ENCODE peak calls at places on chromosomes 3 and 15, in five cellular contexts. One of them, this sample, is unnamed.

GRCh38 chr3:135690664-135691063 is 274.9 kb upstream of the PPP2R3A start:
- DNase-seq in effector memory CD4-positive, alpha-beta T cell: no peak
- DNase-seq in cardiac muscle cell: no peak
- DNase-seq in adrenal gland: no peak
- DNase-seq in kidney epithelial cell: no peak
- DNase-seq in this sample: no peak

GRCh38 chr15:69583627-69584026 is 131.0 kb downstream of the RPLP1 start:
- DNase-seq in adrenal gland: no peak
- DNase-seq in cardiac muscle cell: no peak
- DNase-seq in effector memory CD4-positive, alpha-beta T cell: no peak
- DNase-seq in kidney epithelial cell: no peak
- DNase-seq in this sample: no peak

GRCh38 chr3:132461544-132461943 is 44.2 kb downstream of the DNAJC13 start:
- DNase-seq in effector memory CD4-positive, alpha-beta T cell: no peak
- DNase-seq in cardiac muscle cell: no peak
- DNase-seq in adrenal gland: no peak
- DNase-seq in kidney epithelial cell: no peak
- DNase-seq in this sample: no peak

GRCh38 chr15:40941078-40941527 is 12.0 kb downstream of the DLL4 start:
- DNase-seq in adrenal gland: no peak
- DNase-seq in effector memory CD4-positive, alpha-beta T cell: no peak
- DNase-seq in cardiac muscle cell: no peak
- DNase-seq in kidney epithelial cell: no peak
- DNase-seq in this sample: no peak

GRCh38 chr3:63193647-63194046 is 84.5 kb upstream of the SYNPR start:
- DNase-seq in adrenal gland: no peak
- DNase-seq in kidney epithelial cell: no peak
- DNase-seq in effector memory CD4-positive, alpha-beta T cell: no peak
- DNase-seq in cardiac muscle cell: peak; percentile 69
- DNase-seq in this sample: no peak

GRCh38 chr15:52042051-52042851 is 23.2 kb downstream of the MAPK6 start:
- DNase-seq in cardiac muscle cell: no peak
- DNase-seq in adrenal gland: no peak
- DNase-seq in effector memory CD4-positive, alpha-beta T cell: no peak
- DNase-seq in kidney epithelial cell: no peak
- DNase-seq in this sample: no peak

GRCh38 chr3:42518800-42519567 is 16.5 kb downstream of the VIPR1 start:
- DNase-seq in effector memory CD4-positive, alpha-beta T cell: peak; percentile 36
- DNase-seq in adrenal gland: no peak
- DNase-seq in kidney epithelial cell: no peak
- DNase-seq in cardiac muscle cell: peak; percentile 19
- DNase-seq in this sample: no peak

GRCh38 chr3:78857494-78858111 is 910.2 kb downstream of the ROBO1 start:
- DNase-seq in effector memory CD4-positive, alpha-beta T cell: no peak
- DNase-seq in cardiac muscle cell: no peak
- DNase-seq in kidney epithelial cell: no peak
- DNase-seq in adrenal gland: peak; percentile 30
- DNase-seq in this sample: no peak

GRCh38 chr15:51368751-51369450 is 27.4 kb downstream of the GLDN start:
- DNase-seq in adrenal gland: no peak
- DNase-seq in effector memory CD4-positive, alpha-beta T cell: no peak
- DNase-seq in kidney epithelial cell: no peak
- DNase-seq in cardiac muscle cell: no peak
- DNase-seq in this sample: peak; percentile 81

GRCh38 chr15:65579762-65580161 is 31.2 kb downstream of the INTS14 start:
- DNase-seq in adrenal gland: no peak
- DNase-seq in kidney epithelial cell: no peak
- DNase-seq in cardiac muscle cell: no peak
- DNase-seq in effector memory CD4-positive, alpha-beta T cell: no peak
- DNase-seq in this sample: no peak

GRCh38 chr3:186107148-186108105 is 1.5 kb downstream of the ETV5 start:
- DNase-seq in kidney epithelial cell: no peak
- DNase-seq in cardiac muscle cell: peak; percentile 91
- DNase-seq in adrenal gland: peak; percentile 70
- DNase-seq in effector memory CD4-positive, alpha-beta T cell: no peak
- DNase-seq in this sample: no peak

GRCh38 chr3:69088033-69088432 is 3.3 kb downstream of the ARL6IP5 start:
- DNase-seq in effector memory CD4-positive, alpha-beta T cell: no peak
- DNase-seq in kidney epithelial cell: peak; percentile 45
- DNase-seq in adrenal gland: no peak
- DNase-seq in cardiac muscle cell: no peak
- DNase-seq in this sample: no peak

GRCh38 chr15:57373882-57374276 is 2.4 kb upstream of the CGNL1 start:
- DNase-seq in kidney epithelial cell: no peak
- DNase-seq in cardiac muscle cell: no peak
- DNase-seq in adrenal gland: no peak
- DNase-seq in effector memory CD4-positive, alpha-beta T cell: no peak
- DNase-seq in this sample: no peak

GRCh38 chr3:155325263-155325835 is 31.9 kb upstream of the STRIT1 start:
- DNase-seq in cardiac muscle cell: no peak
- DNase-seq in kidney epithelial cell: no peak
- DNase-seq in adrenal gland: no peak
- DNase-seq in effector memory CD4-positive, alpha-beta T cell: no peak
- DNase-seq in this sample: no peak

GRCh38 chr3:169147246-169148008 is 516.1 kb downstream of the MECOM start:
- DNase-seq in adrenal gland: no peak
- DNase-seq in effector memory CD4-positive, alpha-beta T cell: no peak
- DNase-seq in cardiac muscle cell: peak; percentile 72
- DNase-seq in kidney epithelial cell: peak; percentile 29
- DNase-seq in this sample: no peak

GRCh38 chr3:193347507-193348501 is 30.7 kb downstream of the ATP13A5 start:
- DNase-seq in kidney epithelial cell: no peak
- DNase-seq in cardiac muscle cell: no peak
- DNase-seq in adrenal gland: no peak
- DNase-seq in effector memory CD4-positive, alpha-beta T cell: no peak
- DNase-seq in this sample: no peak

GRCh38 chr3:114035896-114036295 is 20.4 kb downstream of the CCDC191 start:
- DNase-seq in cardiac muscle cell: no peak
- DNase-seq in kidney epithelial cell: no peak
- DNase-seq in effector memory CD4-positive, alpha-beta T cell: no peak
- DNase-seq in adrenal gland: no peak
- DNase-seq in this sample: no peak

GRCh38 chr15:76293361-76293760 is 17.9 kb downstream of the ETFA start:
- DNase-seq in adrenal gland: no peak
- DNase-seq in cardiac muscle cell: no peak
- DNase-seq in kidney epithelial cell: no peak
- DNase-seq in effector memory CD4-positive, alpha-beta T cell: no peak
- DNase-seq in this sample: no peak

GRCh38 chr3:71401695-71402231 is 181.8 kb downstream of the FOXP1 start:
- DNase-seq in adrenal gland: no peak
- DNase-seq in cardiac muscle cell: no peak
- DNase-seq in effector memory CD4-positive, alpha-beta T cell: no peak
- DNase-seq in kidney epithelial cell: no peak
- DNase-seq in this sample: no peak

GRCh38 chr15:31202953-31203352 is 101.4 kb upstream of the TRPM1 start:
- DNase-seq in effector memory CD4-positive, alpha-beta T cell: no peak
- DNase-seq in cardiac muscle cell: no peak
- DNase-seq in adrenal gland: no peak
- DNase-seq in kidney epithelial cell: no peak
- DNase-seq in this sample: no peak

GRCh38 chr3:42302924-42303634 is 37.1 kb upstream of the CCK start:
- DNase-seq in adrenal gland: no peak
- DNase-seq in cardiac muscle cell: no peak
- DNase-seq in effector memory CD4-positive, alpha-beta T cell: no peak
- DNase-seq in kidney epithelial cell: no peak
- DNase-seq in this sample: no peak

GRCh38 chr3:72766866-72767265 is 81.4 kb downstream of the SHQ1 start:
- DNase-seq in adrenal gland: no peak
- DNase-seq in cardiac muscle cell: no peak
- DNase-seq in kidney epithelial cell: no peak
- DNase-seq in effector memory CD4-positive, alpha-beta T cell: no peak
- DNase-seq in this sample: no peak

GRCh38 chr15:43293402-43293801 is 26.7 kb upstream of the TGM5 start:
- DNase-seq in cardiac muscle cell: peak; percentile 50
- DNase-seq in effector memory CD4-positive, alpha-beta T cell: no peak
- DNase-seq in kidney epithelial cell: no peak
- DNase-seq in adrenal gland: no peak
- DNase-seq in this sample: no peak
- H3K27me3 ChIP-seq in cardiac muscle cell: peaks cover 34% of the 10 kb centered on the region
- H3K27me3 ChIP-seq in effector memory CD4-positive, alpha-beta T cell: peaks cover 10% of the 10 kb centered on the region
- H3K27me3 ChIP-seq in kidney epithelial cell: peaks cover 20% of the 10 kb centered on the region
- H3K27me3 ChIP-seq in adrenal gland: peaks cover 22% of the 10 kb centered on the region
- H3K27me3 ChIP-seq in this sample: peaks cover 19% of the 10 kb centered on the region

DNA sequence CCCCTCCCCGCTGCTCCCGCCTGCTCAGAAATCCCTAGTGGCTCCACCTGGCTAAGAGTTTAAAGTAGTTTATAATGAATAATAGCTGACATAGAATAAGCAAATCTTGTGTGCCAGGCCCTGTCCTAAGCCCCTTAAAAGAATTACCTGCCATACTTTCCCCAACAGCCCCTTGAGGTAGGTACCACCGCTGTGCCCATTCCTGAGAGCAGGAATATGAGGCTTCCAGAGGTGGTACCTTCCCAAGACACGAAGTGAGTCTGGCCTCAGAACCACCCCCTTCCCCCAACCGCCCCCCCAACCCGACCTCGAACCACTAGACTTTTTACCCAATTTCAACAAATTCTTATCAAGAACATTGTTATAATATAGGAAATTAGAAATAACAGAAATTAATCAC is 1.2 kb downstream of the ABHD6 start:
- DNase-seq in adrenal gland: no peak
- DNase-seq in cardiac muscle cell: no peak
- DNase-seq in kidney epithelial cell: no peak
- DNase-seq in effector memory CD4-positive, alpha-beta T cell: no peak
- DNase-seq in this sample: no peak
- H3K4me3 ChIP-seq in adrenal gland: no peak overlapping the region
- H3K4me3 ChIP-seq in cardiac muscle cell: peak overlapping the region; percentile 74
- H3K4me3 ChIP-seq in kidney epithelial cell: no peak overlapping the region
- H3K4me3 ChIP-seq in effector memory CD4-positive, alpha-beta T cell: no peak overlapping the region
- H3K4me3 ChIP-seq in this sample: peak overlapping the region; percentile 88

GRCh38 chr3:13542142-13542541 is 6.8 kb upstream of the FBLN2 start:
- DNase-seq in cardiac muscle cell: no peak
- DNase-seq in effector memory CD4-positive, alpha-beta T cell: no peak
- DNase-seq in adrenal gland: no peak
- DNase-seq in kidney epithelial cell: no peak
- DNase-seq in this sample: no peak
- H3K27me3 ChIP-seq in cardiac muscle cell: no peaks in the 10 kb centered on the region
- H3K27me3 ChIP-seq in effector memory CD4-positive, alpha-beta T cell: no peaks in the 10 kb centered on the region
- H3K27me3 ChIP-seq in adrenal gland: no peaks in the 10 kb centered on the region
- H3K27me3 ChIP-seq in kidney epithelial cell: no peaks in the 10 kb centered on the region
- H3K27me3 ChIP-seq in this sample: no peaks in the 10 kb centered on the region

GRCh38 chr3:184718431-184718830 is 6.6 kb upstream of the MAGEF1 start:
- DNase-seq in adrenal gland: no peak
- DNase-seq in cardiac muscle cell: peak; percentile 55
- DNase-seq in effector memory CD4-positive, alpha-beta T cell: no peak
- DNase-seq in kidney epithelial cell: no peak
- DNase-seq in this sample: no peak

GRCh38 chr3:184717608-184717995 is 5.7 kb upstream of the MAGEF1 start:
- DNase-seq in kidney epithelial cell: no peak
- DNase-seq in adrenal gland: no peak
- DNase-seq in effector memory CD4-positive, alpha-beta T cell: no peak
- DNase-seq in cardiac muscle cell: no peak
- DNase-seq in this sample: no peak

GRCh38 chr3:184719709-184720108 is 7.8 kb upstream of the MAGEF1 start:
- DNase-seq in cardiac muscle cell: no peak
- DNase-seq in adrenal gland: no peak
- DNase-seq in kidney epithelial cell: no peak
- DNase-seq in effector memory CD4-positive, alpha-beta T cell: no peak
- DNase-seq in this sample: no peak

GRCh38 chr3:184715943-184716651 is 4.2 kb upstream of the MAGEF1 start:
- DNase-seq in adrenal gland: peak; percentile 4
- DNase-seq in cardiac muscle cell: no peak
- DNase-seq in effector memory CD4-positive, alpha-beta T cell: no peak
- DNase-seq in kidney epithelial cell: no peak
- DNase-seq in this sample: no peak

DNA sequence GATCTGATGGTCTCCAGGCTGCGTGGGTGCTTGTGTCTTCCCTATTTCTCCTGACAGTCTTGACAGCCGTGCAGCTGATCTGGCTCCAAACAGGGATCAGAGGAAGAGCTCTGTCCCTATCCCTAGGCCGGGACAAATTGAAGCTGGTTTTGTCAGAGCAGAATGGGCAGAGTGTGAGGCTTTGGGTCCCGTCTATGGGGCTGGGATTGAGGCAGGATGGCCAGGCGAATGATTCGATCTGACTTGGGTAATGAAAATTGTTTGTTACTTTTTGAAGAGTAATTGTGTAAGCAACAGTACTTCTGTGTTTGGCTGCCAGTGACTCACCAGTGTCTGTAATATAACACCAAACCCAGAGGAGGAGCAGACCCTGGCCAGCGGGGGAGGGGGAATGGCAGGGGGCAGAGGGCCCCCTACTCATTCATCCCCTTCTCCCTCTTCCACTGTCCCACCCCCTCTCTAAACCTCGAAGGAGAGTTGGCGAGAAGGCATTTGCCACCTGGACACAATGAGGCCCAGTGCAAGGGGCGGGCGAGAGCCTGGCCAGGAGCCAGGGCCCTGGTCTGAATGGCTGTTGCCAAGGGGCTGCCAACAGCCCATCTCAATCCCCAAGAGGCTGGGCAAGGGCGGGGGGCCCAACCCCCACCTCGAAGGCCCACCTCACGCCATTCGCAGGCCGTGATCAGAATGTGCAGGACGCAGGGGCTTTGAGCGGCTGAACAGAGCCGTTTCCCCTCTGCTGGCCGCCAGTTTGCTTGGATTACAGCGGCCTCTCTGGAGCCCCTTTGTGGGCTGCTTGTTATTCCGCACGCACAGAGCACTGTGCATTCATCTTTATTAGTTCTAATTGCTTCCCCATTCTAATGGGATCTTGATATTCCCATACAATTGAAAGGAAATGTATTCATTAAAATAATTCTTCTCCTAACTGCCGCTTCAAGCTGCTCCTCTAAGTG is 5.1 kb upstream of the MAGEF1 start:
- DNase-seq in effector memory CD4-positive, alpha-beta T cell: no peak
- DNase-seq in cardiac muscle cell: peak; percentile 57
- DNase-seq in adrenal gland: peak; percentile 13
- DNase-seq in kidney epithelial cell: no peak
- DNase-seq in this sample: no peak
- H3K4me3 ChIP-seq in effector memory CD4-positive, alpha-beta T cell: no peak overlapping the region
- H3K4me3 ChIP-seq in cardiac muscle cell: no peak overlapping the region
- H3K4me3 ChIP-seq in adrenal gland: no peak overlapping the region
- H3K4me3 ChIP-seq in kidney epithelial cell: no peak overlapping the region
- H3K4me3 ChIP-seq in this sample: no peak overlapping the region